ENCODE peak calls at places on chromosomes 3 and 15, in four cellular contexts. M, D, V and L are unnamed samples.

GRCh38 chr3:10945683-10946287 is 46.8 kb upstream of the SLC6A1 start:
- DNase-seq in M (peak; percentile 75), D (peak; percentile 10), V (peak; percentile 7), L (peak; percentile 47)

GRCh38 chr3:101635954-101636798 is 40.8 kb downstream of the ZBTB11 start:
- DNase-seq in M (peak; percentile 9), D (peak; percentile 12), V (peak; percentile 16), L (peak; percentile 49)

GRCh38 chr15:82030191-82030590 is 15.6 kb downstream of the MEX3B start:
- DNase-seq in M (no peak), D (no peak), V (no peak), L (no peak)

GRCh38 chr3:126304704-126305103 is 52.5 kb downstream of the KLF15 start:
- DNase-seq in M (no peak), D (no peak), V (no peak), L (peak; percentile 54)

GRCh38 chr3:72458365-72458764 is 389.9 kb downstream of the SHQ1 start:
- DNase-seq in M (no peak), D (no peak), V (no peak), L (no peak)

GRCh38 chr3:36700537-36701248 is 63.7 kb downstream of the DCLK3 start:
- DNase-seq in M (peak; percentile 72), D (peak; percentile 64), V (peak; percentile 21), L (peak; percentile 80)

GRCh38 chr3:186277268-186277909 is 84.6 kb downstream of the DGKG start:
- DNase-seq in M (no peak), D (peak; percentile 64), V (peak; percentile 28), L (peak; percentile 82)

GRCh38 chr3:134312072-134312872 is 61.6 kb upstream of the RYK start:
- DNase-seq in M (no peak), D (no peak), V (no peak), L (peak; percentile 66)

GRCh38 chr15:42593143-42593542 is 17.7 kb downstream of the STARD9 start:
- DNase-seq in M (no peak), D (peak; percentile 40), V (no peak), L (peak; percentile 63)

GRCh38 chr3:126945891-126946290 is 37.0 kb upstream of the PLXNA1 start:
- DNase-seq in M (no peak), D (no peak), V (no peak), L (no peak)

GRCh38 chr15:31245135-31245689 is 81.4 kb upstream of the KLF13 start:
- DNase-seq in M (no peak), D (no peak), V (no peak), L (no peak)

GRCh38 chr3:41288785-41289184 is 89.5 kb downstream of the CTNNB1 start:
- DNase-seq in M (no peak), D (no peak), V (no peak), L (no peak)

GRCh38 chr15:87609474-87609873 is 647.1 kb downstream of the NTRK3 start:
- DNase-seq in M (no peak), D (peak; percentile 20), V (no peak), L (peak; percentile 65)

GRCh38 chr3:105304487-105304886 is 62.2 kb upstream of the ALCAM start:
- DNase-seq in M (no peak), D (no peak), V (no peak), L (no peak)

GRCh38 chr15:52678036-52678467 is 1.1 kb downstream of the ATOSA start:
- DNase-seq in M (peak; percentile 54), D (peak; percentile 47), V (peak; percentile 29), L (peak; percentile 69)

GRCh38 chr15:78772738-78773137 is 38.5 kb downstream of the ADAMTS7 start:
- DNase-seq in M (no peak), D (no peak), V (no peak), L (no peak)

GRCh38 chr15:58444056-58444455 is 12.3 kb downstream of the LIPC start:
- DNase-seq in M (no peak), D (no peak), V (no peak), L (no peak)

GRCh38 chr3:45986303-45986982 is 9.2 kb downstream of the FYCO1 start:
- DNase-seq in M (no peak), D (peak; percentile 69), V (peak; percentile 9), L (peak; percentile 60)

GRCh38 chr3:110237091-110237615 is 834.5 kb upstream of the NECTIN3 start:
- DNase-seq in M (no peak), D (no peak), V (no peak), L (no peak)

GRCh38 chr3:125443923-125444322 is 68.8 kb upstream of the ZNF148 start:
- DNase-seq in M (no peak), D (peak; percentile 67), V (no peak), L (peak; percentile 89)

GRCh38 chr3:126035362-126036050 is 48.4 kb downstream of the SLC41A3 start:
- DNase-seq in M (no peak), D (no peak), V (no peak), L (no peak)

GRCh38 chr15:52121006-52121405 is 8.4 kb upstream of the BCL2L10 start:
- DNase-seq in M (no peak), D (no peak), V (no peak), L (no peak)

GRCh38 chr3:153680526-153680925 is 440.7 kb upstream of the ARHGEF26 start:
- DNase-seq in M (no peak), D (no peak), V (no peak), L (no peak)

GRCh38 chr3:120449701-120450216 is 1.0 kb downstream of the FSTL1 start:
- DNase-seq in M (no peak), D (peak; percentile 62), V (no peak), L (peak; percentile 82)

GRCh38 chr3:191136347-191136746 is 62.7 kb upstream of the OSTN start:
- DNase-seq in M (no peak), D (no peak), V (peak; percentile 12), L (peak; percentile 44)

GRCh38 chr3:99562990-99563607 is 75.3 kb upstream of the COL8A1 start:
- DNase-seq in M (no peak), D (peak; percentile 48), V (no peak), L (no peak)

GRCh38 chr3:130539005-130539404 is 22.0 kb downstream of the COL6A6 start:
- DNase-seq in M (peak; percentile 9), D (peak; percentile 12), V (peak; percentile 48), L (peak; percentile 47)

GRCh38 chr3:56894912-56895431 is 93.2 kb upstream of the ARHGEF3 start:
- DNase-seq in M (peak; percentile 71), D (no peak), V (no peak), L (peak; percentile 54)

GRCh38 chr3:148975277-148975676 is 16.1 kb upstream of the GYG1 start:
- DNase-seq in M (no peak), D (no peak), V (no peak), L (peak; percentile 41)

GRCh38 chr15:62625421-62626033 is 417.0 kb upstream of the TPM1 start:
- DNase-seq in M (no peak), D (peak; percentile 91), V (no peak), L (peak; percentile 79)

GRCh38 chr3:74613566-74613965 is 893 bp downstream of the CNTN3 start:
- DNase-seq in M (no peak), D (no peak), V (no peak), L (no peak)

GRCh38 chr3:126549861-126550487 is 8.8 kb downstream of the C3orf22 start:
- DNase-seq in M (no peak), D (no peak), V (no peak), L (no peak)

GRCh38 chr15:99432271-99433025 is 133.3 kb upstream of the MEF2A start:
- DNase-seq in M (no peak), D (no peak), V (no peak), L (no peak)